ENCODE peak calls at places on chromosomes 13 and 19, in ten cellular contexts. One of them, this sample, is unnamed.

GRCh38 chr13:84187626-84188025 is 305.4 kb upstream of the SLITRK1 start:
- DNase-seq in Kasumi-1: no peak
- DNase-seq in progenitor cell of endocrine pancreas: no peak
- DNase-seq in activated T-cell treated with anti-CD3 and anti-CD28 coated beads, Interleukin-2, amount 50 U/mL, for 1 hour: no peak
- DNase-seq in GM23338: no peak
- DNase-seq in fibroblast of lung: no peak
- DNase-seq in NAMALWA: no peak
- DNase-seq in HuH-7.5: no peak
- DNase-seq in stimulated activated CD8-positive, alpha-beta memory T cell treated with anti-CD3 and anti-CD28 coated beads, Interleukin-15, amount 100 ng/mL, for 4 hours: no peak
- DNase-seq in left cardiac atrium: no peak
- DNase-seq in this sample: no peak

GRCh38 chr13:74891610-74892009 is 590.4 kb downstream of the TBC1D4 start:
- DNase-seq in GM23338: no peak
- DNase-seq in NAMALWA: no peak
- DNase-seq in Kasumi-1: no peak
- DNase-seq in HuH-7.5: no peak
- DNase-seq in fibroblast of lung: peak; percentile 58
- DNase-seq in left cardiac atrium: no peak
- DNase-seq in progenitor cell of endocrine pancreas: no peak
- DNase-seq in activated T-cell treated with anti-CD3 and anti-CD28 coated beads, Interleukin-2, amount 50 U/mL, for 1 hour: no peak
- DNase-seq in stimulated activated CD8-positive, alpha-beta memory T cell treated with anti-CD3 and anti-CD28 coated beads, Interleukin-15, amount 100 ng/mL, for 4 hours: no peak
- DNase-seq in this sample: no peak

GRCh38 chr19:42207767-42208259 is 9.7 kb downstream of the DEDD2 start:
- DNase-seq in NAMALWA: no peak
- DNase-seq in progenitor cell of endocrine pancreas: no peak
- DNase-seq in HuH-7.5: no peak
- DNase-seq in fibroblast of lung: peak; percentile 64
- DNase-seq in GM23338: no peak
- DNase-seq in Kasumi-1: peak; percentile 25
- DNase-seq in stimulated activated CD8-positive, alpha-beta memory T cell treated with anti-CD3 and anti-CD28 coated beads, Interleukin-15, amount 100 ng/mL, for 4 hours: no peak
- DNase-seq in left cardiac atrium: no peak
- DNase-seq in activated T-cell treated with anti-CD3 and anti-CD28 coated beads, Interleukin-2, amount 50 U/mL, for 1 hour: no peak
- DNase-seq in this sample: no peak

GRCh38 chr13:63124863-63125262 is 1709.2 kb upstream of the PCDH20 start:
- DNase-seq in fibroblast of lung: peak; percentile 74
- DNase-seq in activated T-cell treated with anti-CD3 and anti-CD28 coated beads, Interleukin-2, amount 50 U/mL, for 1 hour: no peak
- DNase-seq in GM23338: peak; percentile 34
- DNase-seq in Kasumi-1: peak; percentile 29
- DNase-seq in HuH-7.5: no peak
- DNase-seq in progenitor cell of endocrine pancreas: no peak
- DNase-seq in stimulated activated CD8-positive, alpha-beta memory T cell treated with anti-CD3 and anti-CD28 coated beads, Interleukin-15, amount 100 ng/mL, for 4 hours: no peak
- DNase-seq in left cardiac atrium: no peak
- DNase-seq in NAMALWA: peak; percentile 67
- DNase-seq in this sample: no peak

GRCh38 chr19:8423821-8424223 is 10.7 kb downstream of the MARCHF2 start:
- DNase-seq in stimulated activated CD8-positive, alpha-beta memory T cell treated with anti-CD3 and anti-CD28 coated beads, Interleukin-15, amount 100 ng/mL, for 4 hours: no peak
- DNase-seq in GM23338: peak; percentile 48
- DNase-seq in HuH-7.5: peak; percentile 71
- DNase-seq in NAMALWA: no peak
- DNase-seq in Kasumi-1: peak; percentile 63
- DNase-seq in left cardiac atrium: peak; percentile 95
- DNase-seq in activated T-cell treated with anti-CD3 and anti-CD28 coated beads, Interleukin-2, amount 50 U/mL, for 1 hour: no peak
- DNase-seq in fibroblast of lung: peak; percentile 99
- DNase-seq in progenitor cell of endocrine pancreas: peak; percentile 25
- DNase-seq in this sample: peak; percentile 12

GRCh38 chr19:46299695-46300094 is 2.9 kb downstream of the HIF3A start:
- DNase-seq in left cardiac atrium: no peak
- DNase-seq in HuH-7.5: no peak
- DNase-seq in fibroblast of lung: no peak
- DNase-seq in stimulated activated CD8-positive, alpha-beta memory T cell treated with anti-CD3 and anti-CD28 coated beads, Interleukin-15, amount 100 ng/mL, for 4 hours: no peak
- DNase-seq in activated T-cell treated with anti-CD3 and anti-CD28 coated beads, Interleukin-2, amount 50 U/mL, for 1 hour: no peak
- DNase-seq in GM23338: no peak
- DNase-seq in NAMALWA: no peak
- DNase-seq in progenitor cell of endocrine pancreas: no peak
- DNase-seq in Kasumi-1: no peak
- DNase-seq in this sample: no peak

GRCh38 chr19:29277107-29277506 is 64.2 kb upstream of the UQCRFS1 start:
- DNase-seq in activated T-cell treated with anti-CD3 and anti-CD28 coated beads, Interleukin-2, amount 50 U/mL, for 1 hour: peak; percentile 32
- DNase-seq in left cardiac atrium: no peak
- DNase-seq in stimulated activated CD8-positive, alpha-beta memory T cell treated with anti-CD3 and anti-CD28 coated beads, Interleukin-15, amount 100 ng/mL, for 4 hours: peak; percentile 17
- DNase-seq in HuH-7.5: no peak
- DNase-seq in NAMALWA: peak; percentile 59
- DNase-seq in Kasumi-1: no peak
- DNase-seq in fibroblast of lung: no peak
- DNase-seq in GM23338: peak; percentile 77
- DNase-seq in progenitor cell of endocrine pancreas: no peak
- DNase-seq in this sample: peak; percentile 75

GRCh38 chr19:51572908-51573307 is 1.8 kb downstream of the ZNF175 start:
- DNase-seq in Kasumi-1: no peak
- DNase-seq in NAMALWA: no peak
- DNase-seq in GM23338: no peak
- DNase-seq in activated T-cell treated with anti-CD3 and anti-CD28 coated beads, Interleukin-2, amount 50 U/mL, for 1 hour: no peak
- DNase-seq in fibroblast of lung: peak; percentile 27
- DNase-seq in stimulated activated CD8-positive, alpha-beta memory T cell treated with anti-CD3 and anti-CD28 coated beads, Interleukin-15, amount 100 ng/mL, for 4 hours: no peak
- DNase-seq in left cardiac atrium: no peak
- DNase-seq in progenitor cell of endocrine pancreas: no peak
- DNase-seq in HuH-7.5: no peak
- DNase-seq in this sample: no peak

GRCh38 chr19:41223431-41224234 is 4.6 kb downstream of the AXL start:
- DNase-seq in HuH-7.5: no peak
- DNase-seq in NAMALWA: no peak
- DNase-seq in activated T-cell treated with anti-CD3 and anti-CD28 coated beads, Interleukin-2, amount 50 U/mL, for 1 hour: no peak
- DNase-seq in GM23338: peak; percentile 76
- DNase-seq in fibroblast of lung: peak; percentile 66
- DNase-seq in left cardiac atrium: no peak
- DNase-seq in progenitor cell of endocrine pancreas: no peak
- DNase-seq in Kasumi-1: no peak
- DNase-seq in stimulated activated CD8-positive, alpha-beta memory T cell treated with anti-CD3 and anti-CD28 coated beads, Interleukin-15, amount 100 ng/mL, for 4 hours: no peak
- DNase-seq in this sample: no peak

GRCh38 chr13:46071590-46072249 is 19.2 kb upstream of the ZC3H13 start:
- DNase-seq in activated T-cell treated with anti-CD3 and anti-CD28 coated beads, Interleukin-2, amount 50 U/mL, for 1 hour: no peak
- DNase-seq in stimulated activated CD8-positive, alpha-beta memory T cell treated with anti-CD3 and anti-CD28 coated beads, Interleukin-15, amount 100 ng/mL, for 4 hours: no peak
- DNase-seq in left cardiac atrium: no peak
- DNase-seq in NAMALWA: peak; percentile 23
- DNase-seq in GM23338: peak; percentile 64
- DNase-seq in Kasumi-1: peak; percentile 43
- DNase-seq in progenitor cell of endocrine pancreas: no peak
- DNase-seq in HuH-7.5: no peak
- DNase-seq in fibroblast of lung: no peak
- DNase-seq in this sample: peak; percentile 62

GRCh38 chr19:4385291-4386037 is 14.9 kb downstream of the SH3GL1 start:
- DNase-seq in stimulated activated CD8-positive, alpha-beta memory T cell treated with anti-CD3 and anti-CD28 coated beads, Interleukin-15, amount 100 ng/mL, for 4 hours: no peak
- DNase-seq in left cardiac atrium: no peak
- DNase-seq in activated T-cell treated with anti-CD3 and anti-CD28 coated beads, Interleukin-2, amount 50 U/mL, for 1 hour: no peak
- DNase-seq in HuH-7.5: no peak
- DNase-seq in NAMALWA: no peak
- DNase-seq in Kasumi-1: no peak
- DNase-seq in fibroblast of lung: no peak
- DNase-seq in GM23338: no peak
- DNase-seq in progenitor cell of endocrine pancreas: no peak
- DNase-seq in this sample: no peak

GRCh38 chr19:55279773-55280643 is at the start of gene HSPBP1:
- DNase-seq in NAMALWA: peak; percentile 97
- DNase-seq in activated T-cell treated with anti-CD3 and anti-CD28 coated beads, Interleukin-2, amount 50 U/mL, for 1 hour: peak; percentile 97
- DNase-seq in HuH-7.5: peak; percentile 94
- DNase-seq in fibroblast of lung: peak; percentile 95
- DNase-seq in Kasumi-1: peak; percentile 94
- DNase-seq in progenitor cell of endocrine pancreas: peak; percentile 96
- DNase-seq in GM23338: peak; percentile 97
- DNase-seq in stimulated activated CD8-positive, alpha-beta memory T cell treated with anti-CD3 and anti-CD28 coated beads, Interleukin-15, amount 100 ng/mL, for 4 hours: peak; percentile 87
- DNase-seq in left cardiac atrium: peak; percentile 93
- DNase-seq in this sample: peak; percentile 91

GRCh38 chr19:54164369-54165068 is 5.0 kb upstream of the LENG1 start:
- DNase-seq in activated T-cell treated with anti-CD3 and anti-CD28 coated beads, Interleukin-2, amount 50 U/mL, for 1 hour: peak; percentile 59
- DNase-seq in fibroblast of lung: peak; percentile 49
- DNase-seq in NAMALWA: peak; percentile 44
- DNase-seq in Kasumi-1: no peak
- DNase-seq in HuH-7.5: no peak
- DNase-seq in left cardiac atrium: no peak
- DNase-seq in stimulated activated CD8-positive, alpha-beta memory T cell treated with anti-CD3 and anti-CD28 coated beads, Interleukin-15, amount 100 ng/mL, for 4 hours: peak; percentile 32
- DNase-seq in GM23338: peak; percentile 97
- DNase-seq in progenitor cell of endocrine pancreas: peak; percentile 49
- DNase-seq in this sample: peak; percentile 74

GRCh38 chr19:38852231-38853044 is 2.7 kb upstream of the HNRNPL start:
- DNase-seq in Kasumi-1: peak; percentile 48
- DNase-seq in progenitor cell of endocrine pancreas: peak; percentile 43
- DNase-seq in NAMALWA: peak; percentile 75
- DNase-seq in fibroblast of lung: peak; percentile 60
- DNase-seq in GM23338: peak; percentile 78
- DNase-seq in activated T-cell treated with anti-CD3 and anti-CD28 coated beads, Interleukin-2, amount 50 U/mL, for 1 hour: peak; percentile 72
- DNase-seq in stimulated activated CD8-positive, alpha-beta memory T cell treated with anti-CD3 and anti-CD28 coated beads, Interleukin-15, amount 100 ng/mL, for 4 hours: no peak
- DNase-seq in HuH-7.5: peak; percentile 79
- DNase-seq in left cardiac atrium: peak; percentile 79
- DNase-seq in this sample: no peak

GRCh38 chr19:51546650-51547396 is 15.4 kb upstream of the SIGLEC6 start:
- DNase-seq in left cardiac atrium: no peak
- DNase-seq in fibroblast of lung: no peak
- DNase-seq in Kasumi-1: peak; percentile 98
- DNase-seq in NAMALWA: no peak
- DNase-seq in activated T-cell treated with anti-CD3 and anti-CD28 coated beads, Interleukin-2, amount 50 U/mL, for 1 hour: no peak
- DNase-seq in GM23338: no peak
- DNase-seq in stimulated activated CD8-positive, alpha-beta memory T cell treated with anti-CD3 and anti-CD28 coated beads, Interleukin-15, amount 100 ng/mL, for 4 hours: no peak
- DNase-seq in HuH-7.5: no peak
- DNase-seq in progenitor cell of endocrine pancreas: no peak
- DNase-seq in this sample: no peak